ENCODE peak calls at places on chromosomes 7 and 10, in six cellular contexts. J, E, D, L, B and O are unnamed samples.

GRCh38 chr7:114921636-114922150 is at the start of gene MDFIC:
- DNase-seq in J (no peak), B (no peak), L (peak), E (peak), D (no peak), O (no peak)

GRCh38 chr10:69641261-69641980 is 11.4 kb downstream of the FAM241B start:
- DNase-seq in D (no peak), E (no peak), J (peak), L (no peak), B (no peak), O (no peak)

GRCh38 chr10:68303849-68304412 is 27.9 kb upstream of the HNRNPH3 start:
- DNase-seq in J (no peak), D (no peak), E (peak), L (no peak), B (no peak), O (no peak)

GRCh38 chr10:76547352-76547972 is 1090.1 kb downstream of the KCNMA1 start:
- DNase-seq in B (peak), J (peak), E (peak), D (peak), L (peak), O (peak)

GRCh38 chr10:4526426-4526825 is 299.6 kb upstream of the AKR1E2 start:
- DNase-seq in J (no peak), D (no peak), B (no peak), L (no peak), E (no peak), O (no peak)

GRCh38 chr7:18893156-18893555 is 224.3 kb downstream of the TWIST1 start:
- DNase-seq in B (no peak), J (no peak), D (no peak), E (no peak), L (no peak), O (no peak)

GRCh38 chr7:26034386-26034785 is 117.6 kb upstream of the NFE2L3 start:
- DNase-seq in D (no peak), J (no peak), L (no peak), B (no peak), E (no peak), O (no peak)

GRCh38 chr10:70601775-70602174 is 766 bp downstream of the PRF1 start:
- DNase-seq in L (no peak), B (no peak), J (no peak), D (no peak), E (peak), O (no peak)

GRCh38 chr10:74995806-74996205 is 115.7 kb upstream of the SAMD8 start:
- DNase-seq in D (no peak), B (no peak), J (no peak), E (no peak), L (no peak), O (no peak)

GRCh38 chr10:123132576-123133477 is 2.9 kb upstream of the HMX3 start:
- DNase-seq in B (peak), D (peak), E (peak), L (peak), J (peak), O (peak)